ENCODE peak calls at places on chromosomes 11 and 22, in six cellular contexts. K is GM23248, J is keratinocyte, V is neural progenitor cell, M is pancreas, I is mammary epithelial cell. X is an unnamed sample.

GRCh38 chr22:44988671-44989070 is 21.1 kb downstream of the PHF21B start:
- DNase-seq in K (peak), J (no peak), V (no peak), M (no peak), I (no peak), X (no peak)

GRCh38 chr11:36452231-36452630 is 57.8 kb downstream of the TRAF6 start:
- DNase-seq in K (peak), J (no peak), V (no peak), M (no peak), I (peak), X (no peak)

GRCh38 chr11:16080688-16081388 is 275.5 kb downstream of the SOX6 start:
- DNase-seq in K (no peak), J (no peak), V (no peak), M (no peak), I (no peak), X (no peak)

GRCh38 chr11:78853521-78853920 is 278.9 kb upstream of the NARS2 start:
- DNase-seq in K (no peak), J (no peak), V (no peak), M (no peak), I (no peak), X (no peak)

GRCh38 chr11:118104491-118104890 is 17.7 kb upstream of the SMIM35 start:
- DNase-seq in K (no peak), J (no peak), V (no peak), M (no peak), I (no peak), X (no peak)

GRCh38 chr22:50665738-50666137 is 6.9 kb upstream of the SHANK3 start:
- DNase-seq in K (no peak), J (no peak), V (no peak), M (no peak), I (no peak), X (no peak)

GRCh38 chr22:40426671-40427070 is 56.3 kb downstream of the SGSM3 start:
- DNase-seq in K (peak), J (no peak), V (no peak), M (no peak), I (no peak), X (no peak)

GRCh38 chr11:104798794-104799193 is 99.5 kb downstream of the CASP12 start:
- DNase-seq in K (no peak), J (no peak), V (no peak), M (no peak), I (no peak), X (no peak)

GRCh38 chr11:131025020-131025419 is 108.7 kb upstream of the SNX19 start:
- DNase-seq in K (peak), J (no peak), V (peak), M (no peak), I (peak), X (no peak)

GRCh38 chr11:119529063-119529845 is 106.3 kb upstream of the THY1 start:
- DNase-seq in K (no peak), J (no peak), V (no peak), M (no peak), I (no peak), X (no peak)

GRCh38 chr11:61131998-61132555 is 29.1 kb downstream of the VPS37C start:
- DNase-seq in K (no peak), J (no peak), V (no peak), M (no peak), I (no peak), X (no peak)

GRCh38 chr22:41116342-41116741 is 23.9 kb downstream of the EP300 start:
- DNase-seq in K (no peak), J (no peak), V (no peak), M (no peak), I (no peak), X (no peak)

GRCh38 chr11:69892237-69892985 is 73.2 kb upstream of the FGF3 start:
- DNase-seq in K (peak), J (no peak), V (peak), M (no peak), I (no peak), X (no peak)

GRCh38 chr22:49212002-49212401 is 615.7 kb downstream of the BRD1 start:
- DNase-seq in K (no peak), J (no peak), V (no peak), M (no peak), I (no peak), X (no peak)

GRCh38 chr11:75317446-75318122 is 33.9 kb downstream of the ARRB1 start:
- DNase-seq in K (no peak), J (no peak), V (no peak), M (no peak), I (no peak), X (no peak)

GRCh38 chr11:119854521-119854920 is 125.5 kb upstream of the NECTIN1 start:
- DNase-seq in K (no peak), J (no peak), V (no peak), M (no peak), I (no peak), X (no peak)

GRCh38 chr11:71117311-71117710 is 135.1 kb downstream of the SHANK2 start:
- DNase-seq in K (no peak), J (no peak), V (no peak), M (no peak), I (peak), X (no peak)

GRCh38 chr22:39317756-39318506 is 1.5 kb downstream of the RPL3 start:
- DNase-seq in K (peak), J (peak), V (no peak), M (no peak), I (no peak), X (no peak)

GRCh38 chr22:39317084-39317755 is 2.2 kb downstream of the RPL3 start:
- DNase-seq in K (peak), J (peak), V (no peak), M (no peak), I (no peak), X (no peak)

GRCh38 chr22:39315389-39315788 is 4.0 kb downstream of the RPL3 start:
- DNase-seq in K (peak), J (peak), V (no peak), M (no peak), I (no peak), X (no peak)

GRCh38 chr22:39318507-39319283 is 728 bp downstream of the RPL3 start:
- DNase-seq in K (peak), J (peak), V (peak), M (no peak), I (no peak), X (no peak)

GRCh38 chr22:39316440-39317083 is 2.9 kb downstream of the RPL3 start:
- DNase-seq in K (peak), J (peak), V (peak), M (peak), I (peak), X (peak)
- H3K4me3 ChIP-seq in K (peak), J (peak), V (peak), M (peak), I (peak), X (peak)

DNA sequence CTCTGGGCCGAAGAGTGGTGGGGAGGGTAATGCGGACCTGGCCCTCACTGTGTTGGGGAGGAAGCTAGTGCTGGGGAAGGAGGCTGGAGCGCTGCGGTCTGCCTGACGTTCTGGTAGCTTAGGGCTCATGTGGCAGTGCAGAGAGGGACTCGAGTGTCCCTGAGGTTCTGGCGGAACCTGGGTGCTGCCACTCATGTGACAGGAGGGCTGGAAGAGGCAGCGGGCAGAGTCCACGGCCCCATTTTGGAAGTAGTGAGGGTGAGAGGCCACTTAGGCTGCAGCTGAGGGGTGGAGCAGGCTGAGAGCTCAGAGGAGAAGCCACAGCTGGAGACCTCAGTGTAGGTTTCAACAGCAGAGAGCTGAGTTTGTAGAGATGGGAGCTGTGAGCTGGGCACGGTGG is 16.2 kb upstream of the TRMU start:
- DNase-seq in K (no peak), J (no peak), V (no peak), M (no peak), I (no peak), X (no peak)
- H3K4me3 ChIP-seq in K (no peak), J (no peak), V (no peak), M (no peak), I (no peak), X (no peak)

GRCh38 chr11:24585192-24585591 is 88.3 kb downstream of the LUZP2 start:
- DNase-seq in K (no peak), J (no peak), V (no peak), M (no peak), I (no peak), X (no peak)

GRCh38 chr11:24592342-24592741 is 95.5 kb downstream of the LUZP2 start:
- DNase-seq in K (no peak), J (no peak), V (no peak), M (no peak), I (no peak), X (no peak)

GRCh38 chr11:24589064-24589463 is 92.2 kb downstream of the LUZP2 start:
- DNase-seq in K (no peak), J (no peak), V (no peak), M (no peak), I (no peak), X (no peak)

GRCh38 chr11:24588075-24588474 is 91.2 kb downstream of the LUZP2 start:
- DNase-seq in K (peak), J (no peak), V (no peak), M (no peak), I (peak), X (no peak)

DNA sequence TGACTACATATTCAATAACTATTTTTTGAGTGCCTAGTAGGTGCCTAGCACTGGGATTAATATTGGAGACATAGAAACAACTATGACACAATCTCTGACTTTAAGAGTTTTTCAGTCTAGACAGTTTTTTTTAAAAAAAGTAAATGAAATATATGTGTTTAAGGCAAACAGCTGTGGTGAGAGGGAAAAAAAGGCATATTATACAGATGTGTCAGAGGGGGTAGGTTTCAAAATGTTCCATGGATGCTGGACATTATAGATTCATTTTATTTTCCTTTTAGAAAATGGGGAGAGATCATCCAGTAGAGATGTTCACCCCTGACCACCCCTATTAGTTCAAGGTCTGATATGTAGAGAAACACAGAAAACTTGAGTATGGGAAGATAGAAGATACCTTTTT is 90.8 kb downstream of the LUZP2 start:
- DNase-seq in K (no peak), J (no peak), V (no peak), M (no peak), I (no peak), X (no peak)
- H3K4me3 ChIP-seq in K (no peak), J (no peak), V (no peak), M (no peak), I (no peak), X (no peak)

DNA sequence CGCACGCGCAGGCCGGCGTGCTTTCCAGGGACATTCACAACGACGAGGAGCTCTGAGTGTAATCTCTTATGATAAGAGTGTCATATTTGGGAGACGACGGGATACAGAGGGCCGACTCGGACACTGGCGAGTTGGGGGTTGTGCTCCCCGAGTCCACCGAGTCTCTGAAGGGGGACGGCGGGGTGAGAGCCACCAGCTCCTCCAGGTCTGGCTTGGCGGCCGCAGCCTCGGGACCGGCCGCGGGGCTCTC is 170.9 kb upstream of the CTSC start:
- DNase-seq in K (no peak), J (no peak), V (no peak), M (peak), I (no peak), X (no peak)
- H3K4me3 ChIP-seq in K (peak), J (no peak), V (peak), M (peak), I (no peak), X (no peak)

DNA sequence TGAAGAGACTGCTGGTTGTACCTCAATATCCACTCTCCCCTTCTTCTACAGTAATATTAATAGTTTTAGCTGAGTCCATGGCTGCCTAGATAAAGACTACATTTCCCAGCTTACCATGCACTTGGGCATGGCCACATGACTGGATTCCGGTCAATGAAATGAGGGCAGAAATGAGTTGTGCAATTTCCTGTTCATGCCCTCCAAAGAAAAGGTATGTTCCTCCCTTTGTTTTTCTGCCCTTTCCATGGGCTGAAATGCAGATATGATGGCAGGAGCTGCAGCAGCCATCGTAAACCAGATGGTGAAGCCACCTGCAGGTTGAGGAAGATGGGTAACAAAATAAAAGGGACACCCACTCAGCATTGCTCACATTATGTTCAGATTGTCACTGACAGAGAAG is 15.3 kb upstream of the ELFN2 start:
- DNase-seq in K (peak), J (no peak), V (no peak), M (no peak), I (peak), X (no peak)
- H3K4me3 ChIP-seq in K (no peak), J (no peak), V (no peak), M (no peak), I (no peak), X (no peak)

DNA sequence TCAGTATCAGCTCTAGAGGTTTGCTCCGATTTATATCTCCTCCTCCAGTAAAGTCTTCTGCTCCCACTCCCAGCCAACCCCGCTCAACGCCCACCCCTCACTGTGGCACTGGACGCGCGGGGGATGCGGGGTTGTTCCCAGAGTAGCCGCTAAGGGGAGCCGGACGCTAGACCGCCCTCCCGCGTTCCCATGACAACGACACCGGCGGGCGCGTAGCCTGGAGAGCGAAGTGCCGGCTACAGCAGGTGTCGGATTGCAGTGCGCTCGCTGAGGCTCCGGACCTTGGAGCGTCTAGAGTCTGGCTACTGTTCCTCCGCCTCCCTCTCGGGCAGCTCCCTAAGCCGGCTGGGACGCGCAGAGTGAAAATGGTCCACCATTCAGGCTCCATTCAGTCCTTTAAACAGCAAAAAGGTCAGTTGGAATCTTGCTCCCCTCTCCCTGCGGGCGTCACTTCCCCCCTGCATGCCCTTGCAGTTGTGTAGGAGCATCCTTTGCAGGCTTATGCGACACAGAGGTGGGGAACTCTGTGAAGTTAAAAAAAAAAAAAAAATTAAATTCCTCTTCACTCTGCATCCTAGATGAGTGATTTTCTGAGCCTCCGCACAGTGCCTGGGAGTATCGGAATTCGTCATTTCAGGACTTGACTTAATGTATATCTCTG is at the start of gene ANO3:
- DNase-seq in K (peak), J (no peak), V (peak), M (peak), I (peak), X (peak)
- H3K4me3 ChIP-seq in K (peak), J (no peak), V (peak), M (peak), I (no peak), X (peak)

GRCh38 chr11:128823751-128824150 is 43.3 kb downstream of the KCNJ1 start:
- DNase-seq in K (no peak), J (no peak), V (no peak), M (no peak), I (no peak), X (no peak)
- H3K4me3 ChIP-seq in K (peak), J (no peak), V (no peak), M (no peak), I (no peak), X (no peak)

DNA sequence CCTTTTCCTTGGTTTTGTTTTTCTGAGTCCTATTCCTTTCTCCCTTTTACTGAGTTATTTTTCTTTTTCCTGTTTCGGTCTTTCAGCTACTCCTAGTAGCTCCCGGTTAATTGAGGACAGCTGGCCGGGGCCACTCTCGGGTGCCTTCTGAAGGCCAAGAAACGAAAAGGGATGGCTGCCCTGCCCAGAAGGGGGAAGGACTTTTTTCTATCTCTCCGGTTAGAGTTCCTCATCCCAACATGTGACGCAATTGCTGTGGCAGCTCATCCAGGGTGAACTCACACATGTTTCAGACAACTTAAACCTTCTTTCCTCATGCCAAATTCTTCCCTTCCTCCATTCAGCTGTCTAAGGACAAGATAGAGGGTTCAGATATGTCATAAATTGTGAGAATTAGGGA is 83.6 kb downstream of the PIWIL4 start:
- DNase-seq in K (peak), J (no peak), V (no peak), M (no peak), I (no peak), X (peak)
- H3K4me3 ChIP-seq in K (peak), J (no peak), V (no peak), M (no peak), I (no peak), X (no peak)

GRCh38 chr22:29872989-29873388 is 10.0 kb upstream of the MTMR3 start:
- DNase-seq in K (no peak), J (no peak), V (no peak), M (no peak), I (no peak), X (no peak)
- H3K4me3 ChIP-seq in K (no peak), J (no peak), V (no peak), M (no peak), I (no peak), X (no peak)